ENCODE peak calls at places on chromosomes 16 and 17, in seven cellular contexts. U is SK-N-SH, L is HCT116, C is H1, X is HepG2, Q is K562, T is GM12878. N is an unnamed sample.

GRCh38 chr16:30605148-30605547 is 5.0 kb downstream of the ZNF689 start:
- DNase-seq in U (no peak), L (no peak), C (no peak), X (no peak), Q (no peak), T (no peak), N (no peak)

GRCh38 chr17:39229274-39229913 is 3.6 kb upstream of the STAC2 start:
- DNase-seq in U (no peak), L (no peak), C (no peak), X (no peak), Q (no peak), T (no peak), N (no peak)

GRCh38 chr16:89507834-89508590 is at the start of gene SPG7:
- DNase-seq in U (peak), L (peak), C (peak), X (peak), Q (peak), T (peak), N (peak)

GRCh38 chr17:81249233-81250040 is 10.3 kb downstream of the NDUFAF8 start:
- DNase-seq in U (no peak), L (no peak), C (no peak), X (peak), Q (no peak), T (no peak), N (no peak)

GRCh38 chr16:88376835-88377726 is 5.7 kb upstream of the ZNF469 start:
- DNase-seq in U (peak), L (no peak), C (no peak), X (no peak), Q (no peak), T (no peak), N (no peak)

GRCh38 chr16:1141716-1142115 is 11.2 kb upstream of the CACNA1H start:
- DNase-seq in U (no peak), L (no peak), C (no peak), X (no peak), Q (no peak), T (no peak), N (no peak)

GRCh38 chr17:27339836-27340550 is 46.1 kb downstream of the WSB1 start:
- DNase-seq in U (no peak), L (peak), C (no peak), X (peak), Q (peak), T (no peak), N (no peak)

GRCh38 chr16:50924759-50925545 is 183.1 kb downstream of the CYLD start:
- DNase-seq in U (no peak), L (no peak), C (no peak), X (no peak), Q (no peak), T (no peak), N (no peak)

GRCh38 chr17:216625-217024 is 35.2 kb upstream of the DOC2B start:
- DNase-seq in U (no peak), L (no peak), C (no peak), X (no peak), Q (no peak), T (no peak), N (no peak)

GRCh38 chr16:85240982-85241924 is 129.0 kb upstream of the CIBAR2 start:
- DNase-seq in U (no peak), L (no peak), C (no peak), X (no peak), Q (no peak), T (no peak), N (no peak)

GRCh38 chr17:51298508-51299371 is 38.4 kb downstream of the UTP18 start:
- DNase-seq in U (peak), L (peak), C (no peak), X (peak), Q (peak), T (no peak), N (peak)

GRCh38 chr17:78241277-78242023 is 10.0 kb downstream of the TMEM235 start:
- DNase-seq in U (peak), L (peak), C (peak), X (peak), Q (peak), T (no peak), N (peak)

GRCh38 chr17:8480011-8480976 is 44.6 kb downstream of the NDEL1 start:
- DNase-seq in U (no peak), L (no peak), C (no peak), X (no peak), Q (no peak), T (no peak), N (no peak)

GRCh38 chr16:24118126-24118821 is 137.9 kb upstream of the CACNG3 start:
- DNase-seq in U (no peak), L (no peak), C (no peak), X (no peak), Q (no peak), T (no peak), N (no peak)

GRCh38 chr16:20906225-20906870 is 5.8 kb downstream of the LYRM1 start:
- DNase-seq in U (no peak), L (no peak), C (no peak), X (no peak), Q (no peak), T (no peak), N (no peak)

GRCh38 chr16:75938818-75939217 is 212.5 kb upstream of the CPHXL start:
- DNase-seq in U (no peak), L (no peak), C (no peak), X (peak), Q (no peak), T (no peak), N (peak)

GRCh38 chr17:7042507-7043194 is 1.2 kb downstream of the SLC16A11 start:
- DNase-seq in U (peak), L (no peak), C (peak), X (no peak), Q (no peak), T (no peak), N (no peak)

GRCh38 chr17:339193-340061 is 13.2 kb downstream of the RPH3AL start:
- DNase-seq in U (peak), L (no peak), C (no peak), X (no peak), Q (no peak), T (no peak), N (no peak)

GRCh38 chr17:49624896-49625295 is 49.2 kb downstream of the NXPH3 start:
- DNase-seq in U (no peak), L (no peak), C (no peak), X (no peak), Q (no peak), T (no peak), N (no peak)

GRCh38 chr16:58325941-58326340 is 31.1 kb upstream of the PRSS54 start:
- DNase-seq in U (no peak), L (no peak), C (no peak), X (no peak), Q (no peak), T (no peak), N (no peak)

GRCh38 chr16:58331024-58331707 is 36.3 kb upstream of the PRSS54 start:
- DNase-seq in U (no peak), L (no peak), C (peak), X (no peak), Q (peak), T (no peak), N (no peak)

GRCh38 chr16:58324792-58325191 is 30.0 kb upstream of the PRSS54 start:
- DNase-seq in U (no peak), L (no peak), C (no peak), X (no peak), Q (no peak), T (no peak), N (no peak)

GRCh38 chr16:58332997-58333700 is 38.3 kb upstream of the PRSS54 start:
- DNase-seq in U (no peak), L (no peak), C (peak), X (no peak), Q (no peak), T (no peak), N (peak)

DNA sequence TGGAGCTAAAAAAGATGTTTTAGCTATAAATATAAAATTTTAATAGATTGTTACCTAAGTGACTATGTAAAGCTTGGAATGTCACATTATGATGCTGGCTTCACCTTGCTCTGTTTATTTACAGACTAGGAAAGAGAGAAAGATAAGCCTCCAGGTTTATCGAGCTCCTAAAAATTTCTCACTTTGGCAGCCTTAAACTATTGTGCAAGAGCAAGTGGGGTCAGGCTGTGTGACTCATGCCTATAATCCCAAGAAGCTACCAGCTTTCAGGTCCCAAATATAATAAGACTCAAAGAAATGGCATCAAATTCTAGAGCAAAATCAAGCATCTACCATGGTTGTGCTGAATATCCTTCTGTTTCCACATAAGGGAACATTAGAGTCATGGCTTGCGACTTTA is 34.3 kb upstream of the PRSS54 start:
- DNase-seq in U (no peak), L (no peak), C (no peak), X (no peak), Q (no peak), T (no peak), N (no peak)
- TF ChIP-seq JUND in U (no peak), L (peak), C (no peak), X (no peak), Q (peak), T (no peak), N (no peak)

DNA sequence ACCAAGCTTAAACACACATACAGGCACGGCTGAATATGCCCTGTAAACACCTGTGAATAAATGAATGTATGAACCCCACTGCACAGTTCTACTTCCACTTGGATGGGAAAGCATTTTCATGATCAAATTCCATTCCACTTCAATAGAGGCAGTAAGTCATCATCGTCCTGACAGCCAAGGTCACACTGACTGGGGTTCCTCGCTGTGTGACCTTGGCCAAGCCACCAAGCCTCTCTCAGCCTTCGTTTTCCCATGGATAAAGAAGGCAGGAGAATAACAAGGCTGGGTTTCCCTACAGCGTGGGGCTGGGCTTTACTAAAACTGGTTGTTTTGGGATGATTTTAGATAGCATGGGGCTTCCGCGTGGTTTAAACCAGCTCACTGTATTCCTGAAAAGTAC is 82.8 kb downstream of the TBC1D16 start:
- DNase-seq in U (peak), L (no peak), C (no peak), X (peak), Q (no peak), T (no peak), N (no peak)
- TF ChIP-seq JUND in U (no peak), L (no peak), C (no peak), X (no peak), Q (no peak), T (no peak), N (no peak)

GRCh38 chr17:45230787-45231480 is 9.2 kb downstream of the FMNL1 start:
- DNase-seq in U (peak), L (no peak), C (no peak), X (no peak), Q (no peak), T (no peak), N (no peak)
- TF ChIP-seq JUND in U (no peak), L (no peak), C (no peak), X (no peak), Q (no peak), T (no peak), N (no peak)

GRCh38 chr16:10949424-10949970 is 5.1 kb downstream of the CLEC16A start:
- DNase-seq in U (no peak), L (no peak), C (peak), X (no peak), Q (no peak), T (peak), N (peak)
- TF ChIP-seq JUND in U (no peak), L (no peak), C (no peak), X (no peak), Q (no peak), T (peak), N (no peak)

DNA sequence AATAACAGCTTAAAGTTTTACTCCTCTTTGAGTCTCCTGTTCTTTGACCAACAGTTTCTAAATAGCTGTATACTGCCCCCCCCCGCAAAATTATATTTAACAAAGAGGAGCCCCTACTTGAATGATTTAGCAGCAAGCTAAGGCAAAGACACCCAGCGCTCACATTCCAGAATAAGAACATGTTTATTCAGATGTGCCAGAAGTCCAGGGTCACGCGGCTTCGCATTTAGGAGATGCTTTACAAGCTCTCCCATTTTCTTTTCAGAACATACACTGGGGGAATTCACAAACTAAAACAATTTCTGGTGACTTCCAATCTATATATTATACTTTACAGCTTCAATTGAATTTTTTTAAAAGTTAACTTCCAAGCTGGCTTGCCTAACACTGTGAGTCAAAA is 5.3 kb downstream of the PLD6 start:
- DNase-seq in U (no peak), L (no peak), C (no peak), X (no peak), Q (no peak), T (no peak), N (no peak)
- TF ChIP-seq JUND in U (no peak), L (no peak), C (no peak), X (no peak), Q (no peak), T (no peak), N (no peak)

GRCh38 chr16:3738128-3738527 is 20.8 kb upstream of the TRAP1 start:
- DNase-seq in U (no peak), L (no peak), C (no peak), X (no peak), Q (no peak), T (no peak), N (no peak)

GRCh38 chr16:3740186-3740585 is 22.9 kb upstream of the TRAP1 start:
- DNase-seq in U (no peak), L (no peak), C (no peak), X (no peak), Q (no peak), T (no peak), N (no peak)

GRCh38 chr16:3738541-3738940 is 21.2 kb upstream of the TRAP1 start:
- DNase-seq in U (no peak), L (no peak), C (no peak), X (no peak), Q (no peak), T (no peak), N (peak)

GRCh38 chr16:3739636-3740035 is 22.3 kb upstream of the TRAP1 start:
- DNase-seq in U (no peak), L (no peak), C (no peak), X (no peak), Q (no peak), T (no peak), N (no peak)

DNA sequence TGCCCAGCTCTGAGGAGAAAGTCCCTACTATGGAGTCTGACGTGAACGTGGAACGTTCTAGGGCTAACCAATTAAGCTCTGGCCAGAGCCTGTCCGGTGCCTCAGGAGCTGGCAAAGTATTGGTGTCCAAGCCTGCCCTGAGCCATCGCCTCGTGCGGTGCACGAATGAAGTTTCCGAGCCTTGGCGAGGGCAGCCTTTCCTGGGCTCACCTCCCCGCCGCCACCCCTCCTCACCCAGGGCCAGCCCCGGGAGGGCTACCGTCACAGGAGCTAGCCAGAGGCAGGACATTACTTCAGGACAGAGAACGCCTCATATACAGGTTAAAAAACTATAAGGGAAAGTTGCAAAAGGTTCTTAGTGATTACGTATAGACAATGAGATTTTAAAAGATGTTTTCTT is 23.6 kb upstream of the TRAP1 start:
- DNase-seq in U (no peak), L (no peak), C (no peak), X (no peak), Q (no peak), T (no peak), N (no peak)
- TF ChIP-seq JUND in U (no peak), L (no peak), C (no peak), X (no peak), Q (no peak), T (no peak), N (no peak)

GRCh38 chr17:57563968-57564367 is 181.1 kb downstream of the CCDC182 start:
- DNase-seq in U (peak), L (no peak), C (no peak), X (no peak), Q (no peak), T (no peak), N (no peak)
- TF ChIP-seq JUND in U (no peak), L (no peak), C (no peak), X (no peak), Q (no peak), T (no peak), N (no peak)

DNA sequence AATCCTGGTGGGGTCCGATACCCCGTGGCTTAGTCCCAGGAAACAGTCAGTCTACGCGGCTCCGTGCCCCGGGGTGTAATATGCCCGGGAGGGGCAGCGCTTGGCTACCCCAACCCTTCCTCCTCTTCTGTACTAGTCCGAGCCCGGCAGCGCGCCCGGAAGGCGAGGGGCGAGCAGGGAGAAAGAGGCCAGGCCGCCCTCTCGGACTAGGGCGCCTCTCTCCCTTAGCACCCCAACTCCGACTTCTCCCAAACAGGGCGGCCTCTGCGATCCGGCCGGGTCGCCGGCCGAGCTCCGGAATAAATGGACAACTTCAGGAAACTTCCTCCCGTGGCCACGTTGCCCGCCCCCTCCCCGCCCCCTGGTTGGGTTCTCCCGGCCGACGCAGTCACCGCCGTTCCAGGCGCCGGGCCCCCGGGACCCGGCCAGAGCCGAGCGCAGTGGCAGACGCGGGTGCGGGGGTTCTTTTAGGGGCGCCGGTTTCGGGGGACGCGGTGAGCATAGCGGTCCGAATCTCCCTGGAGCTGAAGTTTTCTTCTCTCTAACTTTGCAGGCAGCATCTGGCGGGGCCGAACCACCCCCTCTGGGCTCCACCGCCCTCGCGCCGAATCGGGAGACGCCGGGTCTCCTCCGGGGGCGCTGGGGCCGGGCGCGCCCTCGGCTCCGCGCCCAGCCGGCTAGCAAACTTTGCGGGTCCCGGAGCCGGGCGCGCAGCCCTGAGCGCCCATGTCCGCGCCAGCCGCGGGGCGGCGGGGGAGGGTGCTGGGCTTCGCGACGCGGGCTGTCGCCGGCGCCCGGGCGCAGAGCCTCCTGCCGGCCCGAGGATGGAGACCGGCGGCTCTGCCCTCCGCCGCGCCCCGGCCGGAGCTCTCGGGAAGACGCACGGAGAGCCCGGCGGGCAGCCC is at the start of gene SDK2:
- DNase-seq in U (peak), L (no peak), C (peak), X (no peak), Q (no peak), T (no peak), N (peak)
- TF ChIP-seq JUND in U (no peak), L (no peak), C (no peak), X (no peak), Q (no peak), T (no peak), N (no peak)

GRCh38 chr16:29198731-29199521 is 207.6 kb downstream of the NPIPB11 start:
- DNase-seq in U (no peak), L (no peak), C (peak), X (no peak), Q (no peak), T (no peak), N (no peak)
- TF ChIP-seq JUND in U (no peak), L (no peak), C (no peak), X (no peak), Q (no peak), T (no peak), N (no peak)

GRCh38 chr16:3148256-3149192 is 13.7 kb downstream of the ZNF213 start:
- DNase-seq in U (no peak), L (no peak), C (no peak), X (no peak), Q (no peak), T (no peak), N (no peak)
- TF ChIP-seq JUND in U (no peak), L (no peak), C (no peak), X (no peak), Q (no peak), T (no peak), N (no peak)